ENCODE peak calls at places on chromosome 12, in four cellular contexts. S is amygdala; Z is non-pigmented ciliary epithelial cell; B is stimulated activated CD4-positive, alpha-beta T cell treated with anti-CD3 and anti-CD28 coated beads, Interleukin-2, amount 100 ng/mL, for 48 hours. Y is an unnamed sample.

GRCh38 chr12:58765076-58765475 is 155.2 kb downstream of the LRIG3 start:
- DNase-seq in S (no peak), Z (no peak), B (no peak), Y (no peak)

GRCh38 chr12:131671871-131672270 is 39.0 kb upstream of the SFSWAP start:
- DNase-seq in S (no peak), Z (no peak), B (no peak), Y (no peak)

GRCh38 chr12:47021298-47021697 is 58.1 kb upstream of the PCED1B start:
- DNase-seq in S (no peak), B (no peak), Z (peak; percentile 91), Y (peak; percentile 78)

GRCh38 chr12:107405436-107405835 is 280.2 kb upstream of the PWP1 start:
- DNase-seq in Z (no peak), S (peak; percentile 6), B (no peak), Y (no peak)

GRCh38 chr12:124392991-124393790 is 98.3 kb downstream of the RFLNA start:
- DNase-seq in B (no peak), S (peak; percentile 51), Z (no peak), Y (no peak)

GRCh38 chr12:106583578-106584103 is 837 bp downstream of the RFX4 start:
- DNase-seq in S (no peak), B (no peak), Z (no peak), Y (no peak)

GRCh38 chr12:70571705-70572269 is 65.4 kb downstream of the PTPRB start:
- DNase-seq in S (no peak), B (no peak), Z (no peak), Y (no peak)

GRCh38 chr12:117098361-117099217 is 627 bp downstream of the TESC start:
- DNase-seq in S (no peak), B (peak; percentile 21), Z (no peak), Y (no peak)

GRCh38 chr12:129564768-129565167 is 339.1 kb downstream of the TMEM132D start:
- DNase-seq in B (no peak), Z (no peak), S (no peak), Y (no peak)

GRCh38 chr12:3351731-3352130 is 139.3 kb upstream of the PRMT8 start:
- DNase-seq in Z (no peak), B (no peak), S (no peak), Y (no peak)